ENCODE peak calls at places on chromosomes 13 and 19, in eight cellular contexts. F is iris pigment epithelial cell; B is stromal cell of bone marrow; G is nucleus accumbens; W is COR-L47; Z is stimulated activated CD4-positive, alpha-beta T cell treated with anti-CD3 and anti-CD28 coated beads, Interleukin-12 subunit alpha, Interleukin-12 subunit beta, amount 100 ng/mL, for 24 hours; Q is fibroblast of gingiva; O is OCI-LY7. X is an unnamed sample.

GRCh38 chr19:50189326-50189725 is 14.1 kb upstream of the MYH14 start:
- DNase-seq in F (no peak), Z (no peak), G (no peak), Q (no peak), W (no peak), B (no peak), O (no peak), X (no peak)

GRCh38 chr13:79782541-79783216 is 301.7 kb downstream of the NDFIP2 start:
- DNase-seq in Q (no peak), O (no peak), Z (no peak), W (peak; percentile 73), B (no peak), F (peak; percentile 65), G (peak; percentile 31), X (no peak)

GRCh38 chr13:110471833-110472162 is 89.7 kb downstream of the RAB20 start:
- DNase-seq in W (no peak), O (peak; percentile 79), G (no peak), F (peak; percentile 74), B (no peak), Z (no peak), Q (no peak), X (peak; percentile 83)

GRCh38 chr13:74927823-74928222 is 554.1 kb downstream of the TBC1D4 start:
- DNase-seq in W (no peak), B (no peak), F (no peak), G (no peak), O (no peak), Q (no peak), Z (no peak), X (no peak)

GRCh38 chr19:48656840-48657474 is 11.0 kb upstream of the CA11 start:
- DNase-seq in W (no peak), O (no peak), B (peak; percentile 83), Z (no peak), F (peak; percentile 81), G (no peak), Q (peak; percentile 84), X (no peak)

GRCh38 chr19:38617764-38618589 is at the start of gene MAP4K1:
- DNase-seq in F (no peak), B (no peak), Z (peak; percentile 73), G (peak; percentile 40), W (no peak), O (peak; percentile 99), Q (no peak), X (peak; percentile 69)

GRCh38 chr13:42041017-42041683 is 7.3 kb upstream of the DGKH start:
- DNase-seq in Z (peak; percentile 41), O (peak; percentile 53), Q (peak; percentile 38), B (no peak), W (peak; percentile 62), F (peak; percentile 65), G (peak; percentile 8), X (peak; percentile 17)

GRCh38 chr19:29485293-29485692 is 40.5 kb upstream of the VSTM2B start:
- DNase-seq in O (no peak), Z (no peak), B (no peak), F (no peak), W (no peak), G (no peak), Q (no peak), X (no peak)

GRCh38 chr13:78061806-78062205 is 143.2 kb upstream of the EDNRB start:
- DNase-seq in Q (no peak), W (no peak), Z (no peak), G (no peak), F (no peak), O (no peak), B (no peak), X (no peak)

GRCh38 chr13:23644527-23644926 is 74.3 kb downstream of the TNFRSF19 start:
- DNase-seq in Z (no peak), F (peak; percentile 92), Q (peak; percentile 5), O (no peak), W (no peak), G (no peak), B (no peak), X (no peak)

GRCh38 chr13:45269204-45269603 is 68.4 kb upstream of the KCTD4 start:
- DNase-seq in G (no peak), O (no peak), Z (no peak), Q (peak; percentile 3), W (no peak), B (no peak), F (peak; percentile 14), X (no peak)

GRCh38 chr19:16106121-16106520 is 5.6 kb upstream of the RAB8A start:
- DNase-seq in W (no peak), G (no peak), Q (peak; percentile 35), F (peak; percentile 46), B (no peak), Z (no peak), O (peak; percentile 28), X (no peak)

GRCh38 chr19:39112338-39112890 is 13.2 kb upstream of the PAK4 start:
- DNase-seq in B (no peak), W (no peak), F (no peak), Z (no peak), Q (no peak), O (no peak), G (no peak), X (no peak)

GRCh38 chr13:66673401-66673800 is 556.7 kb downstream of the PCDH9 start:
- DNase-seq in Q (peak; percentile 99), Z (no peak), O (no peak), B (no peak), G (no peak), F (peak; percentile 96), W (no peak), X (no peak)

GRCh38 chr13:94311893-94312292 is 167.6 kb downstream of the DCT start:
- DNase-seq in Q (no peak), O (no peak), B (no peak), W (no peak), G (no peak), Z (no peak), F (no peak), X (no peak)

GRCh38 chr13:76717092-76717491 is 169.1 kb downstream of the KCTD12 start:
- DNase-seq in O (no peak), B (no peak), Z (no peak), Q (peak; percentile 15), G (no peak), W (no peak), F (peak; percentile 83), X (no peak)

GRCh38 chr19:6536138-6536671 is 5.4 kb downstream of the TNFSF9 start:
- DNase-seq in G (no peak), F (peak; percentile 52), Q (no peak), Z (peak; percentile 70), O (peak; percentile 100), B (no peak), W (peak; percentile 3), X (peak; percentile 85)

GRCh38 chr13:114146629-114147028 is 14.2 kb upstream of the RASA3 start:
- DNase-seq in O (no peak), G (no peak), Q (no peak), W (no peak), F (no peak), Z (no peak), B (no peak), X (no peak)

GRCh38 chr19:53086949-53087348 is 16.3 kb downstream of the ZNF160 start:
- DNase-seq in F (peak; percentile 89), Q (no peak), G (peak; percentile 71), Z (no peak), O (no peak), W (no peak), B (no peak), X (no peak)

GRCh38 chr19:11390933-11391680 is 7.0 kb upstream of the EPOR start:
- DNase-seq in Z (no peak), W (no peak), F (no peak), Q (no peak), G (no peak), B (no peak), O (no peak), X (no peak)

GRCh38 chr13:40190656-40191100 is 475.8 kb downstream of the FOXO1 start:
- DNase-seq in Q (peak; percentile 67), F (peak; percentile 96), G (peak; percentile 71), O (peak; percentile 91), W (no peak), B (peak; percentile 30), Z (peak; percentile 61), X (no peak)

GRCh38 chr13:36069881-36070366 is 61.3 kb downstream of the DCLK1 start:
- DNase-seq in W (no peak), F (no peak), Z (no peak), O (no peak), B (peak; percentile 86), Q (peak; percentile 80), G (no peak), X (no peak)

GRCh38 chr13:53848546-53848945 is 819.9 kb downstream of the OLFM4 start:
- DNase-seq in F (no peak), B (no peak), G (no peak), O (no peak), Z (no peak), Q (no peak), W (no peak), X (no peak)

GRCh38 chr13:34967851-34968562 is 25.9 kb downstream of the NBEA start:
- DNase-seq in F (peak; percentile 16), Z (no peak), B (no peak), G (no peak), O (no peak), W (peak; percentile 23), Q (no peak), X (no peak)

GRCh38 chr13:113489549-113490495 is 689 bp downstream of the DCUN1D2 start:
- DNase-seq in O (peak; percentile 43), F (peak; percentile 68), Q (peak; percentile 26), Z (peak; percentile 16), B (no peak), G (peak; percentile 47), W (peak; percentile 59), X (no peak)

GRCh38 chr19:2549701-2550191 is 73.8 kb downstream of the GADD45B start:
- DNase-seq in F (peak; percentile 95), O (no peak), G (peak; percentile 79), B (peak; percentile 89), Q (peak; percentile 97), Z (no peak), W (no peak), X (no peak)

GRCh38 chr13:99722931-99723330 is 221.7 kb downstream of the TM9SF2 start:
- DNase-seq in O (no peak), F (no peak), Q (no peak), B (no peak), G (no peak), W (no peak), Z (no peak), X (no peak)

GRCh38 chr13:59873856-59874255 is 289.9 kb downstream of the DIAPH3 start:
- DNase-seq in B (no peak), G (no peak), F (no peak), Q (no peak), O (no peak), W (no peak), Z (no peak), X (no peak)